ENCODE peak calls at places on chromosomes 4 and X, in six cellular contexts. One of them, this sample, is unnamed.

GRCh38 chr4:53704329-53704728 is 113.0 kb upstream of the LNX1 start:
- DNase-seq in dorsolateral prefrontal cortex: no peak
- DNase-seq in IMR-90: no peak
- DNase-seq in A549: no peak
- DNase-seq in AG10803: no peak
- DNase-seq in left lung: no peak
- DNase-seq in this sample: no peak

GRCh38 chr4:90943311-90943710 is 816.1 kb downstream of the CCSER1 start:
- DNase-seq in dorsolateral prefrontal cortex: no peak
- DNase-seq in IMR-90: no peak
- DNase-seq in A549: no peak
- DNase-seq in AG10803: no peak
- DNase-seq in left lung: no peak
- DNase-seq in this sample: no peak

GRCh38 chr4:147578057-147578476 is 39.1 kb upstream of the TMEM184C start:
- DNase-seq in dorsolateral prefrontal cortex: no peak
- DNase-seq in IMR-90: peak
- DNase-seq in A549: peak
- DNase-seq in AG10803: peak
- DNase-seq in left lung: peak
- DNase-seq in this sample: peak

GRCh38 chr4:41418444-41418843 is 119.5 kb upstream of the LIMCH1 start:
- DNase-seq in dorsolateral prefrontal cortex: peak
- DNase-seq in IMR-90: peak
- DNase-seq in A549: no peak
- DNase-seq in AG10803: peak
- DNase-seq in left lung: no peak
- DNase-seq in this sample: no peak

GRCh38 chrX:105328773-105329172 is 108.3 kb upstream of the TEX13A start:
- DNase-seq in dorsolateral prefrontal cortex: no peak
- DNase-seq in IMR-90: no peak
- DNase-seq in A549: no peak
- DNase-seq in AG10803: no peak
- DNase-seq in left lung: no peak
- DNase-seq in this sample: peak

GRCh38 chr4:71268156-71268555 is 70.7 kb upstream of the SLC4A4 start:
- DNase-seq in dorsolateral prefrontal cortex: no peak
- DNase-seq in IMR-90: peak
- DNase-seq in A549: no peak
- DNase-seq in AG10803: peak
- DNase-seq in left lung: no peak
- DNase-seq in this sample: peak

GRCh38 chrX:23373129-23373804 is 38.6 kb downstream of the PTCHD1 start:
- DNase-seq in dorsolateral prefrontal cortex: no peak
- DNase-seq in IMR-90: peak
- DNase-seq in A549: no peak
- DNase-seq in AG10803: peak
- DNase-seq in left lung: no peak
- DNase-seq in this sample: peak

GRCh38 chrX:71859637-71860036 is 51.0 kb upstream of the NHSL2 start:
- DNase-seq in dorsolateral prefrontal cortex: peak
- DNase-seq in IMR-90: peak
- DNase-seq in A549: no peak
- DNase-seq in AG10803: peak
- DNase-seq in left lung: no peak
- DNase-seq in this sample: peak

GRCh38 chr4:46886711-46887110 is 22.3 kb downstream of the COX7B2 start:
- DNase-seq in dorsolateral prefrontal cortex: no peak
- DNase-seq in IMR-90: peak
- DNase-seq in A549: no peak
- DNase-seq in AG10803: no peak
- DNase-seq in left lung: no peak
- DNase-seq in this sample: peak

GRCh38 chrX:110341189-110342035 is 17.2 kb upstream of the RTL9 start:
- DNase-seq in dorsolateral prefrontal cortex: no peak
- DNase-seq in IMR-90: peak
- DNase-seq in A549: no peak
- DNase-seq in AG10803: peak
- DNase-seq in left lung: no peak
- DNase-seq in this sample: peak

GRCh38 chr4:6385288-6385687 is 87.1 kb downstream of the PPP2R2C start:
- DNase-seq in dorsolateral prefrontal cortex: no peak
- DNase-seq in IMR-90: no peak
- DNase-seq in A549: no peak
- DNase-seq in AG10803: no peak
- DNase-seq in left lung: no peak
- DNase-seq in this sample: no peak

GRCh38 chr4:151700566-151701316 is 60.1 kb downstream of the GATB start:
- DNase-seq in dorsolateral prefrontal cortex: no peak
- DNase-seq in IMR-90: no peak
- DNase-seq in A549: no peak
- DNase-seq in AG10803: no peak
- DNase-seq in left lung: no peak
- DNase-seq in this sample: no peak

GRCh38 chr4:185383451-185383850 is 12.3 kb downstream of the LRP2BP start:
- DNase-seq in dorsolateral prefrontal cortex: no peak
- DNase-seq in IMR-90: no peak
- DNase-seq in A549: no peak
- DNase-seq in AG10803: no peak
- DNase-seq in left lung: no peak
- DNase-seq in this sample: no peak

GRCh38 chr4:71009091-71009490 is 15.6 kb downstream of the DCK start:
- DNase-seq in dorsolateral prefrontal cortex: no peak
- DNase-seq in IMR-90: peak
- DNase-seq in A549: no peak
- DNase-seq in AG10803: peak
- DNase-seq in left lung: no peak
- DNase-seq in this sample: peak

GRCh38 chr4:31085736-31086135 is 365.6 kb downstream of the PCDH7 start:
- DNase-seq in dorsolateral prefrontal cortex: no peak
- DNase-seq in IMR-90: no peak
- DNase-seq in A549: no peak
- DNase-seq in AG10803: no peak
- DNase-seq in left lung: no peak
- DNase-seq in this sample: no peak

GRCh38 chrX:111329370-111329769 is 59.1 kb upstream of the CAPN6 start:
- DNase-seq in dorsolateral prefrontal cortex: no peak
- DNase-seq in IMR-90: no peak
- DNase-seq in A549: no peak
- DNase-seq in AG10803: no peak
- DNase-seq in left lung: no peak
- DNase-seq in this sample: no peak

GRCh38 chr4:151485541-151486131 is 76.7 kb downstream of the FHIP1A start:
- DNase-seq in dorsolateral prefrontal cortex: no peak
- DNase-seq in IMR-90: no peak
- DNase-seq in A549: no peak
- DNase-seq in AG10803: no peak
- DNase-seq in left lung: no peak
- DNase-seq in this sample: no peak

GRCh38 chrX:1874899-1875298 is 260.0 kb downstream of the ASMT start:
- DNase-seq in dorsolateral prefrontal cortex: no peak
- DNase-seq in IMR-90: no peak
- DNase-seq in A549: no peak
- DNase-seq in AG10803: no peak
- DNase-seq in left lung: no peak
- DNase-seq in this sample: no peak

GRCh38 chrX:1877780-1878179 is 262.9 kb downstream of the ASMT start:
- DNase-seq in dorsolateral prefrontal cortex: no peak
- DNase-seq in IMR-90: no peak
- DNase-seq in A549: no peak
- DNase-seq in AG10803: no peak
- DNase-seq in left lung: no peak
- DNase-seq in this sample: no peak

GRCh38 chrX:1874416-1874815 is 259.6 kb downstream of the ASMT start:
- DNase-seq in dorsolateral prefrontal cortex: no peak
- DNase-seq in IMR-90: no peak
- DNase-seq in A549: no peak
- DNase-seq in AG10803: no peak
- DNase-seq in left lung: no peak
- DNase-seq in this sample: no peak

GRCh38 chrX:1873671-1874070 is 258.8 kb downstream of the ASMT start:
- DNase-seq in dorsolateral prefrontal cortex: no peak
- DNase-seq in IMR-90: no peak
- DNase-seq in A549: no peak
- DNase-seq in AG10803: no peak
- DNase-seq in left lung: no peak
- DNase-seq in this sample: no peak

GRCh38 chrX:1876041-1876440 is 261.2 kb downstream of the ASMT start:
- DNase-seq in dorsolateral prefrontal cortex: no peak
- DNase-seq in IMR-90: no peak
- DNase-seq in A549: no peak
- DNase-seq in AG10803: no peak
- DNase-seq in left lung: no peak
- DNase-seq in this sample: no peak
- H3K4me3 ChIP-seq in dorsolateral prefrontal cortex: no peak
- H3K4me3 ChIP-seq in IMR-90: no peak
- H3K4me3 ChIP-seq in A549: no peak
- H3K4me3 ChIP-seq in AG10803: no peak
- H3K4me3 ChIP-seq in left lung: no peak
- H3K4me3 ChIP-seq in this sample: no peak

GRCh38 chr4:115648786-115649185 is 535.4 kb upstream of the NDST4 start:
- DNase-seq in dorsolateral prefrontal cortex: no peak
- DNase-seq in IMR-90: no peak
- DNase-seq in A549: no peak
- DNase-seq in AG10803: no peak
- DNase-seq in left lung: no peak
- DNase-seq in this sample: no peak
- TF ChIP-seq CTCF in dorsolateral prefrontal cortex: no peak
- TF ChIP-seq CTCF in IMR-90: no peak
- TF ChIP-seq CTCF in A549: no peak
- TF ChIP-seq CTCF in AG10803: no peak
- TF ChIP-seq CTCF in left lung: no peak
- TF ChIP-seq CTCF in this sample: no peak

GRCh38 chrX:132958086-132958703 is at the start of gene HS6ST2:
- DNase-seq in dorsolateral prefrontal cortex: no peak
- DNase-seq in IMR-90: no peak
- DNase-seq in A549: no peak
- DNase-seq in AG10803: no peak
- DNase-seq in left lung: no peak
- DNase-seq in this sample: no peak
- H3K4me3 ChIP-seq in dorsolateral prefrontal cortex: peak
- H3K4me3 ChIP-seq in IMR-90: no peak
- H3K4me3 ChIP-seq in A549: peak
- H3K4me3 ChIP-seq in AG10803: no peak
- H3K4me3 ChIP-seq in left lung: peak
- H3K4me3 ChIP-seq in this sample: no peak

DNA sequence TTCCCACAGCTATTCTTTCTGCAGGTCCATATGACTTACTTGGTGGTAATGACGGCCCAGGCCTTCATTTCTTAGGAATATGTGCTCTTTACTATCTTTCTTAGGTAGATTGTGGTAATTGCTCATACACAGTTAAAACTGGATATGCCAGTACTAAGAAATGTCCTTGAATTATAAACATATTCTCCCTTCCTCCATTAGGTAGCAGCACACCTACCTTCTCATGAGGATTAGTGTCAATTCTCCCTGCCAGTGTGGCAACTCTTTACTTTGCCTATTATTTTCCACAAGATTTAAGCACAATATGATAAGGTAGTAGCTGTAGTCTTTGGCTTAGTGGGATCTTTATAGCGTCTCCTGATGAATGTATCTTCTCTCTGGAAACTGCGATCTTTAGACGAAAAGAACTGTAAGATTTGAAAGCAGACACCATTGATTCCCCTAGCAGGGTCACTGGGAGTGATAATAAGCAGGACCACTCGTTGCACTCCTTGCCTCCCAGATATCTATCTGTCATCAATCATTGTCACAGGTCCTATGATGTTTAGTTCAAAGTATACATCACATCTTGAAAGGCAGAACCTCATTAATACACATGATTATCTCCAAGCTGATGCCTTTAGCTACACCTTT is 1240.7 kb downstream of the C4orf33 start:
- DNase-seq in dorsolateral prefrontal cortex: no peak
- DNase-seq in IMR-90: peak
- DNase-seq in A549: no peak
- DNase-seq in AG10803: peak
- DNase-seq in left lung: no peak
- DNase-seq in this sample: peak
- TF ChIP-seq CTCF in dorsolateral prefrontal cortex: peak
- TF ChIP-seq CTCF in IMR-90: peak
- TF ChIP-seq CTCF in A549: no peak
- TF ChIP-seq CTCF in AG10803: peak
- TF ChIP-seq CTCF in left lung: no peak
- TF ChIP-seq CTCF in this sample: peak

GRCh38 chr4:38672247-38673071 is 8.5 kb downstream of the KLF3 start:
- DNase-seq in dorsolateral prefrontal cortex: no peak
- DNase-seq in IMR-90: no peak
- DNase-seq in A549: no peak
- DNase-seq in AG10803: no peak
- DNase-seq in left lung: no peak
- DNase-seq in this sample: no peak
- H3K4me3 ChIP-seq in dorsolateral prefrontal cortex: peak
- H3K4me3 ChIP-seq in IMR-90: no peak
- H3K4me3 ChIP-seq in A549: peak
- H3K4me3 ChIP-seq in AG10803: peak
- H3K4me3 ChIP-seq in left lung: no peak
- H3K4me3 ChIP-seq in this sample: no peak

GRCh38 chr4:111045992-111046391 is 423.1 kb upstream of the PITX2 start:
- DNase-seq in dorsolateral prefrontal cortex: no peak
- DNase-seq in IMR-90: no peak
- DNase-seq in A549: no peak
- DNase-seq in AG10803: no peak
- DNase-seq in left lung: no peak
- DNase-seq in this sample: no peak
- TF ChIP-seq CTCF in dorsolateral prefrontal cortex: no peak
- TF ChIP-seq CTCF in IMR-90: no peak
- TF ChIP-seq CTCF in A549: no peak
- TF ChIP-seq CTCF in AG10803: no peak
- TF ChIP-seq CTCF in left lung: no peak
- TF ChIP-seq CTCF in this sample: peak

GRCh38 chr4:119142837-119143236 is 7.2 kb downstream of the MYOZ2 start:
- DNase-seq in dorsolateral prefrontal cortex: no peak
- DNase-seq in IMR-90: no peak
- DNase-seq in A549: no peak
- DNase-seq in AG10803: no peak
- DNase-seq in left lung: no peak
- DNase-seq in this sample: no peak
- H3K4me3 ChIP-seq in dorsolateral prefrontal cortex: no peak
- H3K4me3 ChIP-seq in IMR-90: no peak
- H3K4me3 ChIP-seq in A549: no peak
- H3K4me3 ChIP-seq in AG10803: no peak
- H3K4me3 ChIP-seq in left lung: no peak
- H3K4me3 ChIP-seq in this sample: no peak

DNA sequence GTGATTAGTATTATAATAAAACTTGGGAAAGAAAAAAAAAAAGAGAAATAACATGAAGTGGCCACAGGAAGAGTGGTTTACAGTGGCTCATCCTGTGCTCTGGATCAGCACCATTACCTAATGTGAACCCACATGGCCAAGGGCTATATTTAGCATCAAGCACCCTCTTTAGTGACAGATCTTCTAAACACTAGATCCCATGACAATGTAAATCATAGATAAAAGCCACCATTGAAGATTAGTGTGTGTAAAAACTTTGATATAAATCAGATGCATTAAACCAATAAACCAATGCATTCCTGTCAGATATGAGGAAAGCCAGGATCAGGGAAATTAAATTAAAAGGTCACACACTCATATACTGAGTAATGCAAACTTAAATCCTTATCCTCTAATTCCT is 400.6 kb upstream of the MAGEB18 start:
- DNase-seq in dorsolateral prefrontal cortex: no peak
- DNase-seq in IMR-90: peak
- DNase-seq in A549: no peak
- DNase-seq in AG10803: no peak
- DNase-seq in left lung: no peak
- DNase-seq in this sample: no peak
- TF ChIP-seq CTCF in dorsolateral prefrontal cortex: no peak
- TF ChIP-seq CTCF in IMR-90: no peak
- TF ChIP-seq CTCF in A549: no peak
- TF ChIP-seq CTCF in AG10803: no peak
- TF ChIP-seq CTCF in left lung: no peak
- TF ChIP-seq CTCF in this sample: no peak

This sample was measured in fibroblast of mammary gland.